ENCODE peak calls at places on chromosomes 5 and 9, in six cellular contexts. One of them, this sample, is unnamed.

GRCh38 chr9:121744687-121745395 is 93.4 kb downstream of the DAB2IP start:
- DNase-seq in testis: peak; percentile 83
- DNase-seq in tibial nerve: no peak
- DNase-seq in NB4: no peak
- DNase-seq in adrenal gland: peak; percentile 56
- DNase-seq in prostate gland: no peak
- DNase-seq in this sample: no peak

GRCh38 chr9:15160673-15161072 is 146.3 kb downstream of the TTC39B start:
- DNase-seq in NB4: no peak
- DNase-seq in tibial nerve: no peak
- DNase-seq in adrenal gland: no peak
- DNase-seq in testis: no peak
- DNase-seq in prostate gland: no peak
- DNase-seq in this sample: no peak

GRCh38 chr5:138469540-138470321 is 4.5 kb downstream of the EGR1 start:
- DNase-seq in prostate gland: no peak
- DNase-seq in NB4: no peak
- DNase-seq in tibial nerve: no peak
- DNase-seq in testis: no peak
- DNase-seq in adrenal gland: peak; percentile 52
- DNase-seq in this sample: no peak

GRCh38 chr5:14105717-14106435 is 37.3 kb upstream of the TRIO start:
- DNase-seq in prostate gland: no peak
- DNase-seq in NB4: no peak
- DNase-seq in testis: no peak
- DNase-seq in tibial nerve: no peak
- DNase-seq in adrenal gland: peak; percentile 83
- DNase-seq in this sample: peak; percentile 13

GRCh38 chr5:31106742-31107546 is 86.5 kb upstream of the CDH6 start:
- DNase-seq in prostate gland: no peak
- DNase-seq in adrenal gland: no peak
- DNase-seq in NB4: no peak
- DNase-seq in testis: no peak
- DNase-seq in tibial nerve: no peak
- DNase-seq in this sample: no peak

GRCh38 chr9:81669011-81669739 is 20.2 kb downstream of the TLE1 start:
- DNase-seq in testis: no peak
- DNase-seq in adrenal gland: no peak
- DNase-seq in prostate gland: no peak
- DNase-seq in NB4: no peak
- DNase-seq in tibial nerve: no peak
- DNase-seq in this sample: no peak

GRCh38 chr9:95809686-95810085 is 65.8 kb upstream of the ERCC6L2 start:
- DNase-seq in adrenal gland: no peak
- DNase-seq in prostate gland: no peak
- DNase-seq in tibial nerve: no peak
- DNase-seq in NB4: no peak
- DNase-seq in testis: no peak
- DNase-seq in this sample: no peak

GRCh38 chr9:134738869-134739659 is 97.5 kb downstream of the COL5A1 start:
- DNase-seq in tibial nerve: peak; percentile 74
- DNase-seq in prostate gland: peak; percentile 66
- DNase-seq in adrenal gland: peak; percentile 40
- DNase-seq in testis: peak; percentile 83
- DNase-seq in NB4: peak; percentile 41
- DNase-seq in this sample: peak; percentile 69

GRCh38 chr5:55440188-55440646 is 94.5 kb downstream of the PLPP1 start:
- DNase-seq in adrenal gland: no peak
- DNase-seq in NB4: peak; percentile 21
- DNase-seq in tibial nerve: no peak
- DNase-seq in testis: no peak
- DNase-seq in prostate gland: no peak
- DNase-seq in this sample: no peak

GRCh38 chr9:5611321-5612186 is 17.4 kb upstream of the RIC1 start:
- DNase-seq in prostate gland: no peak
- DNase-seq in tibial nerve: no peak
- DNase-seq in testis: no peak
- DNase-seq in NB4: no peak
- DNase-seq in adrenal gland: no peak
- DNase-seq in this sample: no peak

GRCh38 chr9:76835571-76836283 is 70.2 kb downstream of the PRUNE2 start:
- DNase-seq in NB4: no peak
- DNase-seq in adrenal gland: peak; percentile 60
- DNase-seq in testis: no peak
- DNase-seq in tibial nerve: no peak
- DNase-seq in prostate gland: no peak
- DNase-seq in this sample: no peak

GRCh38 chr9:109258619-109259321 is 62.1 kb downstream of the EPB41L4B start:
- DNase-seq in adrenal gland: no peak
- DNase-seq in NB4: no peak
- DNase-seq in testis: peak; percentile 50
- DNase-seq in tibial nerve: no peak
- DNase-seq in prostate gland: no peak
- DNase-seq in this sample: peak; percentile 44

GRCh38 chr5:149651686-149652085 is 70.4 kb downstream of the ARHGEF37 start:
- DNase-seq in NB4: no peak
- DNase-seq in testis: no peak
- DNase-seq in tibial nerve: no peak
- DNase-seq in prostate gland: no peak
- DNase-seq in adrenal gland: no peak
- DNase-seq in this sample: no peak

GRCh38 chr9:127730799-127731410 is 4.2 kb downstream of the TOR2A start:
- DNase-seq in prostate gland: no peak
- DNase-seq in tibial nerve: no peak
- DNase-seq in adrenal gland: peak; percentile 55
- DNase-seq in NB4: no peak
- DNase-seq in testis: peak; percentile 49
- DNase-seq in this sample: no peak

GRCh38 chr5:38831909-38832308 is 13.9 kb upstream of the OSMR start:
- DNase-seq in prostate gland: no peak
- DNase-seq in NB4: peak; percentile 56
- DNase-seq in adrenal gland: no peak
- DNase-seq in testis: no peak
- DNase-seq in tibial nerve: no peak
- DNase-seq in this sample: no peak

GRCh38 chr9:108724122-108724521 is 131.7 kb downstream of the ACTL7B start:
- DNase-seq in tibial nerve: no peak
- DNase-seq in testis: no peak
- DNase-seq in NB4: no peak
- DNase-seq in adrenal gland: no peak
- DNase-seq in prostate gland: no peak
- DNase-seq in this sample: no peak

GRCh38 chr9:122331523-122331927 is 39.3 kb upstream of the PTGS1 start:
- DNase-seq in tibial nerve: no peak
- DNase-seq in adrenal gland: no peak
- DNase-seq in prostate gland: no peak
- DNase-seq in NB4: no peak
- DNase-seq in testis: no peak
- DNase-seq in this sample: no peak

GRCh38 chr5:55668356-55668755 is 43.8 kb downstream of the SLC38A9 start:
- DNase-seq in prostate gland: no peak
- DNase-seq in adrenal gland: no peak
- DNase-seq in testis: no peak
- DNase-seq in tibial nerve: no peak
- DNase-seq in NB4: no peak
- DNase-seq in this sample: no peak

GRCh38 chr5:68216737-68217231 is 1.2 kb downstream of the PIK3R1 start:
- DNase-seq in tibial nerve: no peak
- DNase-seq in testis: no peak
- DNase-seq in adrenal gland: no peak
- DNase-seq in prostate gland: no peak
- DNase-seq in NB4: no peak
- DNase-seq in this sample: no peak

GRCh38 chr9:27124151-27124550 is 15.1 kb downstream of the TEK start:
- DNase-seq in adrenal gland: no peak
- DNase-seq in NB4: no peak
- DNase-seq in tibial nerve: no peak
- DNase-seq in testis: no peak
- DNase-seq in prostate gland: no peak
- DNase-seq in this sample: no peak

GRCh38 chr5:126888180-126888579 is 111.2 kb downstream of the LMNB1 start:
- DNase-seq in adrenal gland: no peak
- DNase-seq in NB4: no peak
- DNase-seq in testis: no peak
- DNase-seq in tibial nerve: no peak
- DNase-seq in prostate gland: no peak
- DNase-seq in this sample: no peak

GRCh38 chr5:57960569-57960968 is 478.0 kb upstream of the ACTBL2 start:
- DNase-seq in prostate gland: no peak
- DNase-seq in adrenal gland: no peak
- DNase-seq in testis: no peak
- DNase-seq in tibial nerve: no peak
- DNase-seq in NB4: no peak
- DNase-seq in this sample: no peak

GRCh38 chr9:16267336-16268036 is 603.0 kb downstream of the BNC2 start:
- DNase-seq in prostate gland: peak; percentile 17
- DNase-seq in testis: no peak
- DNase-seq in tibial nerve: no peak
- DNase-seq in NB4: peak; percentile 30
- DNase-seq in adrenal gland: no peak
- DNase-seq in this sample: no peak

GRCh38 chr5:4020386-4020785 is 424.8 kb downstream of the IRX1 start:
- DNase-seq in adrenal gland: no peak
- DNase-seq in NB4: no peak
- DNase-seq in prostate gland: no peak
- DNase-seq in testis: no peak
- DNase-seq in tibial nerve: no peak
- DNase-seq in this sample: no peak

GRCh38 chr5:137233726-137234125 is 265.4 kb downstream of the SPOCK1 start:
- DNase-seq in adrenal gland: no peak
- DNase-seq in tibial nerve: no peak
- DNase-seq in prostate gland: no peak
- DNase-seq in testis: no peak
- DNase-seq in NB4: no peak
- DNase-seq in this sample: no peak

GRCh38 chr5:137236266-137236665 is 262.9 kb downstream of the SPOCK1 start:
- DNase-seq in prostate gland: no peak
- DNase-seq in tibial nerve: no peak
- DNase-seq in testis: no peak
- DNase-seq in NB4: no peak
- DNase-seq in adrenal gland: no peak
- DNase-seq in this sample: no peak

GRCh38 chr5:137231535-137231934 is 267.6 kb downstream of the SPOCK1 start:
- DNase-seq in tibial nerve: no peak
- DNase-seq in NB4: no peak
- DNase-seq in testis: no peak
- DNase-seq in prostate gland: no peak
- DNase-seq in adrenal gland: no peak
- DNase-seq in this sample: no peak

DNA sequence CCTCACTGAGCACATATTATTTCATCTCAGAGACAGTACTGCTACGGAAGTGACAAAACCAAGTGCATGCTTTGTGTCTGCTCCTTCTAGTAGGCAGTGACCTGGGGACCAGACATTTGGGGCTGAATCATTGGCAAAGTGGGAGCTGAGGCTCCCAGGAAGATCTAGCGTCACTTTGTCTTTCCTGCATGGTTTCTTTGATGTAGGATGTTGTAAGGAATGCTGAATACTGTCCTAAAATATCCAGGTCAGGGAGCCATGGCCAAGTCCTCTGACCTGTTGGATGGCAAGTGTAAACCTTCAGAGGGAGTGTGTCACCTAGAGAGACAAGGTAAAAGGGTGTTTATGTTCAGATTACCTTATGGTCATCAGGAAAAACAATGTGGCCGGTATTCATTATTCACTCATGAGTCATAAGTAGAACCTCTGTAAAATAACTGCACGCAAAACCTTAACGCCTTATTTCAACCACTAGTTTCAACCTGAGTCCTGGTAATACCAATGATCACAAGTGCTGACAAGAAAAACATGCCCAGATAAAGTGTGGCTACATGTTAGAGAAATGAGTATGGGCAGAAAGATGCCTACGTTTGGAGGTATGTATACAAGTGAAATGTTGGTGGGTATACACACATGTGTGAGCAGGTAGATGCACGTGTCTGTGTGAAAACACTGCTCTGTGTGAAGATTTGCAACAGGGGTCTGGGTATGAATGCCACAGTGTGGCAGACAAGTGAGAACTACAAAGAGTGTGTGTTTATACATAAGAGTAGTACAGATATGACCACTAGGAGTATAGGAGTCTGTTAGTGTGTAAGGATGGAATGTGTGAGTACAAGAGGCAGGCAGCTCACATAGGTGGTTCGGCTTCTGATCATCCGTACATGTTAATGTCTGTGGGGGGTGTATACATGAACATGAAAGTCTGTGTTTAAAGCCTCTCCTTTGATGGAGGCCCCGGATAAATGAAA is 263.9 kb downstream of the SPOCK1 start:
- DNase-seq in NB4: no peak
- DNase-seq in adrenal gland: no peak
- DNase-seq in testis: no peak
- DNase-seq in prostate gland: no peak
- DNase-seq in tibial nerve: no peak
- DNase-seq in this sample: no peak
- TF ChIP-seq CTCF in NB4: no peak
- TF ChIP-seq CTCF in adrenal gland: no peak
- TF ChIP-seq CTCF in testis: no peak
- TF ChIP-seq CTCF in prostate gland: no peak
- TF ChIP-seq CTCF in tibial nerve: no peak
- TF ChIP-seq CTCF in this sample: no peak

GRCh38 chr5:121189569-121190305 is 661.9 kb upstream of the FTMT start:
- DNase-seq in tibial nerve: no peak
- DNase-seq in prostate gland: no peak
- DNase-seq in NB4: no peak
- DNase-seq in adrenal gland: no peak
- DNase-seq in testis: peak; percentile 43
- DNase-seq in this sample: no peak
- TF ChIP-seq POLR2A in tibial nerve: no peak
- TF ChIP-seq POLR2A in prostate gland: no peak
- TF ChIP-seq POLR2A in NB4: no peak
- TF ChIP-seq POLR2A in adrenal gland: no peak
- TF ChIP-seq POLR2A in testis: no peak
- TF ChIP-seq POLR2A in this sample: no peak

DNA sequence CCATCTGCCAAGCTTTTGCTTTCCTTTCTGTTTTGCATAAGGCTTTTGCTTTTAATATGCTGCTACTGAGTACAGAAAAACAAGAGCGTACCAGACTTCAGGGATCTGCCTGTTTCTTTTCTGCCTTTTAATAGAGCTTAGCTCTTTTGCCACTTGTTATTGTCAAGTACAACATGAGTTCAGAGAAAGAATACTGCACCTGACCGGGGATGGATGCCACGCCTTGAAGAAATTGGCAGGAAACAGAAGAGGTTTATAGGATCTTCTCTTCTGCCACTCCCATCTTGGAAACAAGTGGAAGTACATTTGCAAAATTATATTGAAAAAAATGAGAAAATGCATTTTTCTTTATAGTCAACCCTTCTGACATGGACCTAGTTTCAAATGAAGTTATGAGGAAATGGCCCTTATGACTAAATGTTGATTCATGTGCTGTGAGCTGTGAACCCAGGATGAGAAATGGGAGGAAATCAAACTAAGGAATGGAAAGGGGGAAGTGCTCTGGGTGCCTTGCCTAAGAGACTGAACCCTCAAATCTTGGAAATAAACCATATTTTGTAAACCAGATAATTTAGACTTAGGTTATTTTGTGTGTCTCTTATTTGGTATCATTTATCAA is 3.9 kb upstream of the FCHO2 start:
- DNase-seq in testis: no peak
- DNase-seq in adrenal gland: no peak
- DNase-seq in tibial nerve: no peak
- DNase-seq in NB4: peak; percentile 48
- DNase-seq in prostate gland: peak; percentile 40
- DNase-seq in this sample: no peak
- H3K4me3 ChIP-seq in testis: no peak overlapping the region
- H3K4me3 ChIP-seq in adrenal gland: no peak overlapping the region
- H3K4me3 ChIP-seq in tibial nerve: no peak overlapping the region
- H3K4me3 ChIP-seq in NB4: no peak overlapping the region
- H3K4me3 ChIP-seq in prostate gland: no peak overlapping the region
- H3K4me3 ChIP-seq in this sample: no peak overlapping the region

GRCh38 chr5:81207009-81207408 is 26.1 kb upstream of the CKMT2 start:
- DNase-seq in NB4: peak; percentile 23
- DNase-seq in tibial nerve: no peak
- DNase-seq in prostate gland: no peak
- DNase-seq in testis: no peak
- DNase-seq in adrenal gland: no peak
- DNase-seq in this sample: no peak
- TF ChIP-seq CTCF in NB4: peak; percentile 18
- TF ChIP-seq CTCF in tibial nerve: no peak
- TF ChIP-seq CTCF in prostate gland: no peak
- TF ChIP-seq CTCF in testis: no peak
- TF ChIP-seq CTCF in adrenal gland: no peak
- TF ChIP-seq CTCF in this sample: no peak

This sample was measured in body of pancreas.